ENCODE peak calls at places on chromosomes 16 and 17, in four cellular contexts. C is AG10803, O is AG04449, L is brain microvascular endothelial cell. U is an unnamed sample.

GRCh38 chr17:5419356-5419958 is at the start of gene NUP88:
- DNase-seq in C (peak), O (peak), L (peak), U (peak)

GRCh38 chr16:77450790-77451487 is 16.1 kb upstream of the ADAMTS18 start:
- DNase-seq in O (no peak), C (no peak), L (no peak), U (no peak)

GRCh38 chr17:38864636-38865398 is 5.0 kb upstream of the LASP1 start:
- DNase-seq in L (peak), C (no peak), O (no peak), U (no peak)

GRCh38 chr16:74372953-74373846 is 2.9 kb upstream of the NPIPB15 start:
- DNase-seq in O (no peak), C (no peak), L (no peak), U (peak)

GRCh38 chr17:3804503-3804931 is 3.5 kb upstream of the ITGAE start:
- DNase-seq in L (peak), O (no peak), C (no peak), U (peak)

GRCh38 chr16:17784073-17784472 is 313.3 kb upstream of the XYLT1 start:
- DNase-seq in C (peak), O (no peak), L (peak), U (no peak)

GRCh38 chr17:81336930-81337325 is 41.8 kb upstream of the SLC38A10 start:
- DNase-seq in C (no peak), L (no peak), O (no peak), U (no peak)

GRCh38 chr16:25192096-25192495 is 24.7 kb upstream of the AQP8 start:
- DNase-seq in O (peak), L (no peak), C (peak), U (no peak)

GRCh38 chr17:68401288-68401687 is 56.0 kb downstream of the WIPI1 start:
- DNase-seq in L (no peak), O (no peak), C (no peak), U (no peak)

GRCh38 chr17:18321309-18321708 is 6.2 kb downstream of the SMCR8 start:
- DNase-seq in O (no peak), C (peak), L (no peak), U (no peak)

GRCh38 chr17:18318771-18319450 is 3.8 kb downstream of the SMCR8 start:
- DNase-seq in C (no peak), L (no peak), O (no peak), U (no peak)

GRCh38 chr17:18320301-18320700 is 5.2 kb downstream of the SMCR8 start:
- DNase-seq in C (no peak), L (no peak), O (no peak), U (no peak)

GRCh38 chr17:18318122-18318521 is 3.0 kb downstream of the SMCR8 start:
- DNase-seq in O (no peak), L (no peak), C (no peak), U (no peak)

GRCh38 chr17:18319604-18320256 is 4.6 kb downstream of the SMCR8 start:
- DNase-seq in O (peak), C (peak), L (peak), U (no peak)
- TF ChIP-seq CTCF in O (peak), C (peak), L (peak), U (peak)

GRCh38 chr16:49701867-49702494 is 153.9 kb downstream of the ZNF423 start:
- DNase-seq in L (no peak), C (peak), O (no peak), U (no peak)
- TF ChIP-seq CTCF in L (no peak), C (no peak), O (no peak), U (no peak)

DNA sequence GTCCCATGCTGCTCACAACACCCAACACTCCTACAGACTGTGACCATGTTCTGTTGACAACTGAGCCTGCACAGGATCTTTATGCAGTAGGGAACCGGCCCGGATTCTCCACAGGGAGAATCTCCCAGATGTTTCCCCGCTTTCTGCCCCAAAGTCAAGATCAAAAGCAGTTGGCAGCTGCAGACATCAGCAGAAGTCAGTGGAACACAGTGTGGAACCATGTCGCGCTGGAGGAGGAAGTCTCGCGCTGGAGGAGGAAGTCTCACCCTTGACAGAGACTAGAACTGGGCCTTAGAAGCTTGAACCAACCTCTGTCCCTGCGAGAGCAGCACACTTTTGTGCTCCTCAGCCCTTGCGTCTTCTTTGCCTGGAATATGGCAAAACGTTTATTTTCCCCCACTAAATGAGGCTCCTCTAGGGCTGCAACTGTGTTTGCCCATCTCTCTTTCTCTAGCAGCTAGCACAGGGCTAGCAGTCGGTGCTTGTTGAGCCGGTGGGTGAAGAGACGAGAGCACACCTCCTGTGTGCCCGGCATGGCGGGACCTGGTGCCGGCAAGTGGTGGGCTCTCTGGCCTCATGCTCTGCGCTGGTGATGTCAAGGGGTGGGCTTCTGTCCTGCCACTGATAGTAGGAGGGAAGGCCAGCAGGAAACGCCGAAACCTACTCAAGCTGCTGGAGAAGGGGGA is 2.1 kb upstream of the MRC2 start:
- DNase-seq in O (no peak), C (no peak), L (no peak), U (no peak)
- TF ChIP-seq CTCF in O (no peak), C (no peak), L (no peak), U (no peak)

GRCh38 chr16:230949-231348 is 1.7 kb upstream of the LUC7L start:
- DNase-seq in O (no peak), C (no peak), L (no peak), U (no peak)

GRCh38 chr16:228917-229730 is at the start of gene LUC7L:
- DNase-seq in L (peak), C (peak), O (no peak), U (peak)

GRCh38 chr16:229731-230281 is 557 bp upstream of the LUC7L start:
- DNase-seq in L (no peak), O (no peak), C (no peak), U (no peak)

DNA sequence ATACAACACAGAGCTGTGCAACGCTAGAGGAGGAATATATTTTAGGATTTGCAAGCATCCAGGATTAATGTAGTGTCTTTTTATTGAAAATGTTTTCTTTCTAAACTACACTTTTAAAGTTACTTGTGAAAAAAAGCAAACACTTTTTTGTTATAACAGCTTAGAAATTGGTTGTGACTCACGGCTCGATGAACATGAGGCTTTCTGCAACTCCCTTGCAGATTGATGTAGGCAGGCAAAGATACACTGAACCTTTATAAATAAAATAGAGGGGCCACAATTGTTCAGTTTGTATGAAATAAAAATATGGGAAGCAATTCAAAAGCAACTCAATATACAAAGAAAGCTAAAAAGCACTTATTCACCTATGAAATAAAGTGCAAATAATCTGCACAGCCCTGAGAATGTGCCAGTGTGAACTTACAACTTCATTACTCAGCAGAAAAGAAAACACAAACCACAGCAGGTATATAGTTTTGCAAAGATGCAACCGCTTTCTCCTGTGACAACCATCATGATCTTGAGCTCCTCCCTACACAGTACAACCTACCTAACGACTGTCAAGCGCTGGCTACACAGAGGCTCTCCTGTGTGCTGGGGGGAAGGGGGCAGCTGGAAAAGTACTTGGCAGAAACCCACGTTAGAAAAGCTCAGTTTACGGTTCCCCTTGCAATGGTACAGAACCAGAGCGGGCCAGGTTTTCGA is 946 bp downstream of the LUC7L start:
- DNase-seq in L (peak), C (no peak), O (no peak), U (no peak)
- TF ChIP-seq CTCF in L (no peak), C (no peak), O (no peak), U (no peak)

U was measured in GM20000.